ENCODE peak calls at places on chromosome 17, in nine cellular contexts. One of them, this sample, is unnamed.

GRCh38 chr17:41904242-41904841 is 14.4 kb downstream of the ACLY start:
- DNase-seq in fibroblast of the conjunctiva: no peak
- DNase-seq in aorta: no peak
- DNase-seq in heart right ventricle: no peak
- DNase-seq in DMS79: no peak
- DNase-seq in WTC11: no peak
- DNase-seq in thoracic aorta: no peak
- DNase-seq in stimulated activated CD4-positive, alpha-beta T cell treated with anti-CD3 and anti-CD28 coated beads, TNF-alpha, amount 100 ng/mL, for 48 hours: no peak
- DNase-seq in IMR-90: no peak
- DNase-seq in this sample: no peak

GRCh38 chr17:31274252-31274651 is 22.8 kb downstream of the OMG start:
- DNase-seq in fibroblast of the conjunctiva: peak; percentile 55
- DNase-seq in aorta: no peak
- DNase-seq in heart right ventricle: no peak
- DNase-seq in DMS79: peak; percentile 89
- DNase-seq in WTC11: no peak
- DNase-seq in thoracic aorta: no peak
- DNase-seq in stimulated activated CD4-positive, alpha-beta T cell treated with anti-CD3 and anti-CD28 coated beads, TNF-alpha, amount 100 ng/mL, for 48 hours: no peak
- DNase-seq in IMR-90: peak; percentile 63
- DNase-seq in this sample: no peak

GRCh38 chr17:78131172-78132085 is 858 bp downstream of the TMC8 start:
- DNase-seq in fibroblast of the conjunctiva: no peak
- DNase-seq in aorta: peak; percentile 82
- DNase-seq in heart right ventricle: no peak
- DNase-seq in DMS79: no peak
- DNase-seq in WTC11: no peak
- DNase-seq in thoracic aorta: no peak
- DNase-seq in stimulated activated CD4-positive, alpha-beta T cell treated with anti-CD3 and anti-CD28 coated beads, TNF-alpha, amount 100 ng/mL, for 48 hours: no peak
- DNase-seq in IMR-90: no peak
- DNase-seq in this sample: no peak

GRCh38 chr17:11539637-11540036 is 58.6 kb upstream of the DNAH9 start:
- DNase-seq in fibroblast of the conjunctiva: no peak
- DNase-seq in aorta: no peak
- DNase-seq in heart right ventricle: no peak
- DNase-seq in DMS79: no peak
- DNase-seq in WTC11: no peak
- DNase-seq in thoracic aorta: no peak
- DNase-seq in stimulated activated CD4-positive, alpha-beta T cell treated with anti-CD3 and anti-CD28 coated beads, TNF-alpha, amount 100 ng/mL, for 48 hours: no peak
- DNase-seq in IMR-90: no peak
- DNase-seq in this sample: no peak

GRCh38 chr17:45719335-45720071 is 64.6 kb upstream of the CRHR1 start:
- DNase-seq in fibroblast of the conjunctiva: peak; percentile 29
- DNase-seq in aorta: no peak
- DNase-seq in heart right ventricle: no peak
- DNase-seq in DMS79: no peak
- DNase-seq in WTC11: peak; percentile 39
- DNase-seq in thoracic aorta: no peak
- DNase-seq in stimulated activated CD4-positive, alpha-beta T cell treated with anti-CD3 and anti-CD28 coated beads, TNF-alpha, amount 100 ng/mL, for 48 hours: no peak
- DNase-seq in IMR-90: peak; percentile 74
- DNase-seq in this sample: no peak

GRCh38 chr17:307741-308507 is 44.7 kb downstream of the RPH3AL start:
- DNase-seq in fibroblast of the conjunctiva: no peak
- DNase-seq in aorta: peak; percentile 64
- DNase-seq in heart right ventricle: peak; percentile 62
- DNase-seq in DMS79: no peak
- DNase-seq in WTC11: no peak
- DNase-seq in thoracic aorta: no peak
- DNase-seq in stimulated activated CD4-positive, alpha-beta T cell treated with anti-CD3 and anti-CD28 coated beads, TNF-alpha, amount 100 ng/mL, for 48 hours: no peak
- DNase-seq in IMR-90: no peak
- DNase-seq in this sample: no peak

GRCh38 chr17:2094891-2095535 is 40.1 kb downstream of the HIC1 start:
- DNase-seq in fibroblast of the conjunctiva: peak; percentile 61
- DNase-seq in aorta: peak; percentile 84
- DNase-seq in heart right ventricle: peak; percentile 73
- DNase-seq in DMS79: peak; percentile 55
- DNase-seq in WTC11: peak; percentile 35
- DNase-seq in thoracic aorta: no peak
- DNase-seq in stimulated activated CD4-positive, alpha-beta T cell treated with anti-CD3 and anti-CD28 coated beads, TNF-alpha, amount 100 ng/mL, for 48 hours: no peak
- DNase-seq in IMR-90: peak; percentile 75
- DNase-seq in this sample: no peak

GRCh38 chr17:43442711-43443110 is 41.1 kb upstream of the DHX8 start:
- DNase-seq in fibroblast of the conjunctiva: no peak
- DNase-seq in aorta: no peak
- DNase-seq in heart right ventricle: no peak
- DNase-seq in DMS79: no peak
- DNase-seq in WTC11: no peak
- DNase-seq in thoracic aorta: no peak
- DNase-seq in stimulated activated CD4-positive, alpha-beta T cell treated with anti-CD3 and anti-CD28 coated beads, TNF-alpha, amount 100 ng/mL, for 48 hours: no peak
- DNase-seq in IMR-90: peak; percentile 80
- DNase-seq in this sample: no peak

GRCh38 chr17:57104461-57105175 is 19.6 kb downstream of the AKAP1 start:
- DNase-seq in fibroblast of the conjunctiva: no peak
- DNase-seq in aorta: no peak
- DNase-seq in heart right ventricle: no peak
- DNase-seq in DMS79: no peak
- DNase-seq in WTC11: no peak
- DNase-seq in thoracic aorta: no peak
- DNase-seq in stimulated activated CD4-positive, alpha-beta T cell treated with anti-CD3 and anti-CD28 coated beads, TNF-alpha, amount 100 ng/mL, for 48 hours: no peak
- DNase-seq in IMR-90: peak; percentile 58
- DNase-seq in this sample: no peak

GRCh38 chr17:63774982-63775290 is 966 bp downstream of the DDX42 start:
- DNase-seq in fibroblast of the conjunctiva: no peak
- DNase-seq in aorta: no peak
- DNase-seq in heart right ventricle: no peak
- DNase-seq in DMS79: no peak
- DNase-seq in WTC11: no peak
- DNase-seq in thoracic aorta: no peak
- DNase-seq in stimulated activated CD4-positive, alpha-beta T cell treated with anti-CD3 and anti-CD28 coated beads, TNF-alpha, amount 100 ng/mL, for 48 hours: no peak
- DNase-seq in IMR-90: peak; percentile 21
- DNase-seq in this sample: no peak

GRCh38 chr17:41937970-41938851 is 7.8 kb downstream of the ODAD4 start:
- DNase-seq in fibroblast of the conjunctiva: no peak
- DNase-seq in aorta: no peak
- DNase-seq in heart right ventricle: peak; percentile 62
- DNase-seq in DMS79: no peak
- DNase-seq in WTC11: no peak
- DNase-seq in thoracic aorta: no peak
- DNase-seq in stimulated activated CD4-positive, alpha-beta T cell treated with anti-CD3 and anti-CD28 coated beads, TNF-alpha, amount 100 ng/mL, for 48 hours: no peak
- DNase-seq in IMR-90: no peak
- DNase-seq in this sample: no peak

GRCh38 chr17:673200-673681 is 41.4 kb downstream of the VPS53 start:
- DNase-seq in fibroblast of the conjunctiva: no peak
- DNase-seq in aorta: no peak
- DNase-seq in heart right ventricle: no peak
- DNase-seq in DMS79: no peak
- DNase-seq in WTC11: peak; percentile 65
- DNase-seq in thoracic aorta: no peak
- DNase-seq in stimulated activated CD4-positive, alpha-beta T cell treated with anti-CD3 and anti-CD28 coated beads, TNF-alpha, amount 100 ng/mL, for 48 hours: no peak
- DNase-seq in IMR-90: peak; percentile 78
- DNase-seq in this sample: no peak

GRCh38 chr17:7323731-7324437 is 5.3 kb downstream of the NEURL4 start:
- DNase-seq in fibroblast of the conjunctiva: no peak
- DNase-seq in aorta: peak; percentile 88
- DNase-seq in heart right ventricle: no peak
- DNase-seq in DMS79: no peak
- DNase-seq in WTC11: peak; percentile 92
- DNase-seq in thoracic aorta: no peak
- DNase-seq in stimulated activated CD4-positive, alpha-beta T cell treated with anti-CD3 and anti-CD28 coated beads, TNF-alpha, amount 100 ng/mL, for 48 hours: no peak
- DNase-seq in IMR-90: peak; percentile 17
- DNase-seq in this sample: no peak

GRCh38 chr17:75854111-75854748 is 905 bp downstream of the WBP2 start:
- DNase-seq in fibroblast of the conjunctiva: no peak
- DNase-seq in aorta: no peak
- DNase-seq in heart right ventricle: no peak
- DNase-seq in DMS79: no peak
- DNase-seq in WTC11: no peak
- DNase-seq in thoracic aorta: no peak
- DNase-seq in stimulated activated CD4-positive, alpha-beta T cell treated with anti-CD3 and anti-CD28 coated beads, TNF-alpha, amount 100 ng/mL, for 48 hours: no peak
- DNase-seq in IMR-90: peak; percentile 57
- DNase-seq in this sample: no peak

GRCh38 chr17:73561066-73561465 is 83.2 kb downstream of the SDK2 start:
- DNase-seq in fibroblast of the conjunctiva: no peak
- DNase-seq in aorta: no peak
- DNase-seq in heart right ventricle: no peak
- DNase-seq in DMS79: no peak
- DNase-seq in WTC11: no peak
- DNase-seq in thoracic aorta: no peak
- DNase-seq in stimulated activated CD4-positive, alpha-beta T cell treated with anti-CD3 and anti-CD28 coated beads, TNF-alpha, amount 100 ng/mL, for 48 hours: no peak
- DNase-seq in IMR-90: no peak
- DNase-seq in this sample: no peak

GRCh38 chr17:75555679-75556153 is 30.2 kb downstream of the LLGL2 start:
- DNase-seq in fibroblast of the conjunctiva: no peak
- DNase-seq in aorta: no peak
- DNase-seq in heart right ventricle: no peak
- DNase-seq in DMS79: no peak
- DNase-seq in WTC11: no peak
- DNase-seq in thoracic aorta: no peak
- DNase-seq in stimulated activated CD4-positive, alpha-beta T cell treated with anti-CD3 and anti-CD28 coated beads, TNF-alpha, amount 100 ng/mL, for 48 hours: no peak
- DNase-seq in IMR-90: no peak
- DNase-seq in this sample: no peak

GRCh38 chr17:45230787-45231480 is 9.2 kb downstream of the FMNL1 start:
- DNase-seq in fibroblast of the conjunctiva: no peak
- DNase-seq in aorta: peak; percentile 74
- DNase-seq in heart right ventricle: peak; percentile 57
- DNase-seq in DMS79: peak; percentile 45
- DNase-seq in WTC11: no peak
- DNase-seq in thoracic aorta: no peak
- DNase-seq in stimulated activated CD4-positive, alpha-beta T cell treated with anti-CD3 and anti-CD28 coated beads, TNF-alpha, amount 100 ng/mL, for 48 hours: no peak
- DNase-seq in IMR-90: peak; percentile 33
- DNase-seq in this sample: no peak

GRCh38 chr17:3972931-3973330 is 8.7 kb upstream of the ATP2A3 start:
- DNase-seq in fibroblast of the conjunctiva: no peak
- DNase-seq in aorta: peak; percentile 3
- DNase-seq in heart right ventricle: no peak
- DNase-seq in DMS79: no peak
- DNase-seq in WTC11: no peak
- DNase-seq in thoracic aorta: no peak
- DNase-seq in stimulated activated CD4-positive, alpha-beta T cell treated with anti-CD3 and anti-CD28 coated beads, TNF-alpha, amount 100 ng/mL, for 48 hours: no peak
- DNase-seq in IMR-90: no peak
- DNase-seq in this sample: no peak

GRCh38 chr17:38894276-38894675 is 24.4 kb downstream of the LASP1 start:
- DNase-seq in fibroblast of the conjunctiva: no peak
- DNase-seq in aorta: no peak
- DNase-seq in heart right ventricle: no peak
- DNase-seq in DMS79: no peak
- DNase-seq in WTC11: peak; percentile 9
- DNase-seq in thoracic aorta: no peak
- DNase-seq in stimulated activated CD4-positive, alpha-beta T cell treated with anti-CD3 and anti-CD28 coated beads, TNF-alpha, amount 100 ng/mL, for 48 hours: no peak
- DNase-seq in IMR-90: no peak
- DNase-seq in this sample: no peak